ENCODE peak calls at places on chromosome 9, in six cellular contexts. G is A549, J is HepG2, K is IMR-90, F is K562, W is GM12878. I is an unnamed sample.

GRCh38 chr9:84435902-84436301 is 95.3 kb upstream of the SLC28A3 start:
- DNase-seq in J (no peak), F (no peak), W (no peak), K (no peak), G (no peak), I (no peak)

GRCh38 chr9:129641751-129642585 is at the start of gene ASB6:
- DNase-seq in F (peak; percentile 99), W (peak; percentile 69), K (peak; percentile 96), G (peak; percentile 98), J (peak; percentile 92), I (peak; percentile 99)

GRCh38 chr9:90842984-90843383 is 41.4 kb downstream of the SYK start:
- DNase-seq in G (no peak), K (no peak), J (no peak), W (no peak), F (peak; percentile 7), I (no peak)

GRCh38 chr9:127904888-127905728 is 5.7 kb upstream of the ST6GALNAC6 start:
- DNase-seq in G (no peak), W (no peak), F (no peak), J (no peak), K (no peak), I (no peak)

GRCh38 chr9:128175102-128175563 is 15.1 kb downstream of the BBLN start:
- DNase-seq in K (peak; percentile 88), G (no peak), J (no peak), F (no peak), W (no peak), I (no peak)

GRCh38 chr9:112361602-112362001 is 18.3 kb upstream of the HSDL2 start:
- DNase-seq in F (no peak), W (no peak), K (peak; percentile 59), G (no peak), J (peak; percentile 37), I (peak; percentile 18)

GRCh38 chr9:99573052-99573451 is 248.6 kb upstream of the NR4A3 start:
- DNase-seq in G (no peak), W (no peak), J (no peak), F (no peak), K (no peak), I (no peak)

GRCh38 chr9:105554042-105554441 is 3.9 kb upstream of the FKTN start:
- DNase-seq in F (no peak), G (no peak), W (no peak), K (peak; percentile 41), J (no peak), I (no peak)

GRCh38 chr9:115393976-115394775 is 276.2 kb upstream of the TNC start:
- DNase-seq in K (no peak), W (no peak), J (no peak), F (no peak), G (no peak), I (no peak)

GRCh38 chr9:18707489-18708210 is 233.7 kb downstream of the ADAMTSL1 start:
- DNase-seq in K (no peak), F (no peak), G (no peak), J (no peak), W (no peak), I (no peak)

GRCh38 chr9:134403682-134404301 is 77.5 kb downstream of the RXRA start:
- DNase-seq in W (no peak), F (peak; percentile 48), J (no peak), K (peak; percentile 87), G (no peak), I (no peak)

DNA sequence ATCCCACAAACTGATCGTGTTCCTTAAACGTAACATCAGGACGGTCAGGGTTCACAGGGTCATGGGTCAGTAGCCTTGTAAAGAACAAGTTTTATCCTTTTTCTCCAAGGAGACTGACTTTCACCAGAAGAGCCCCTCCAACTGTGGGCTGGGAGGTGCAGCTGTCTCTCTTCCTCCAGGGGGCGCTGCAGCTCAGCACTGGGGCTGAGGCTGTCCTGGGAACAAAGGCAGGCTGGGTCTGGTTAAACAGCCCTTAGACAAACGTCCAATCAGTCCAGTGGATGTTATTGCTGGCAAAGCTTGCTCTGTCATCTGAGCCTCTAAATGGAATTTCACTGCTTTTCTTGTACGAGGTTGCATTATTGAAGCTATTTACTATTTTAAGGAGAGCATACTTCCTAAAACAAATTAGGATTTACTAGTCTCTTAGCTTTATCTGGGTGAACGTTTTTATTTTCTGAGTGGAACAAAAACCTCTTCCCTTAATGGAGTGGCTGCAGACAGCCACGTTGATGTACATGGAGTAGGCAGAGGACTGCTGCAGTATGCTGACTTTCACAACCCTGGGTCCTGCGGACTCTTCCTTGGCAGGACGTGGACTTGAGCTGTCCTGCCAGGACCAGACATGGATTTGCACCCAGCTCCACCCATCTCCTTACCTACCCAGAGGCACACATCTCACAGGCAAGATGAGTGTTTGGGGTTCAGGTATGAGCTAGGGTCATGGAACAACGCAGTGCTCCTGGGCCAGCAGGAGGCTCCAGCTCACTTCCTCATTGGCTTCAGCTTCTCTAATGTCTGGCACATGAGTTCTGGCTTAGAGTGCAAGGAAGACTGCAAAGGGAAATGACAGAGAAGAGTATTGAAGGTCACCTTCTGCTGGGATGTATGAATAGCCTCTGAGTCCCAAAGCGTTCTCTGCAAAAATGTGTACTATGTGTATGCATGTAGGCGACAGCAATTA is 7.8 kb downstream of the EXOSC2 start:
- DNase-seq in W (no peak), J (peak; percentile 74), K (peak; percentile 88), F (peak; percentile 77), G (peak; percentile 71), I (peak; percentile 79)
- TF ChIP-seq SMC3 in W (peak; percentile 39), J (peak; percentile 67), K (peak; percentile 84), F (peak; percentile 58), G (peak; percentile 34), I (peak; percentile 68)

GRCh38 chr9:37363124-37363523 is 59.4 kb upstream of the GRHPR start:
- DNase-seq in J (no peak), W (no peak), F (no peak), K (no peak), G (no peak), I (no peak)
- H3K4me1 ChIP-seq in J (no peaks in the 10 kb centered on the region), W (peaks cover 6% of the 10 kb centered on the region), F (no peaks in the 10 kb centered on the region), K (no peaks in the 10 kb centered on the region), G (no peaks in the 10 kb centered on the region), I (no peaks in the 10 kb centered on the region)

GRCh38 chr9:87594218-87594617 is 96.6 kb downstream of the DAPK1 start:
- DNase-seq in G (no peak), K (peak; percentile 80), W (no peak), F (no peak), J (no peak), I (no peak)
- H3K4me2 ChIP-seq in G (no peak overlapping the region), K (no peak overlapping the region), W (no peak overlapping the region), F (no peak overlapping the region), J (no peak overlapping the region), I (no peak overlapping the region)

GRCh38 chr9:122661416-122661815 is at the start of gene OR1L1:
- DNase-seq in J (no peak), K (no peak), F (no peak), G (no peak), W (no peak), I (no peak)
- TF ChIP-seq SMC3 in J (no peak), K (no peak), F (no peak), G (no peak), W (no peak), I (no peak)

GRCh38 chr9:14351206-14351605 is 37.3 kb upstream of the NFIB start:
- DNase-seq in F (no peak), W (no peak), G (no peak), K (no peak), J (no peak), I (peak; percentile 24)
- H3K4me1 ChIP-seq in F (peaks cover 4% of the 10 kb centered on the region), W (no peaks in the 10 kb centered on the region), G (peaks cover 4% of the 10 kb centered on the region), K (peaks cover 2% of the 10 kb centered on the region), J (peaks cover 27% of the 10 kb centered on the region), I (peaks cover 12% of the 10 kb centered on the region)

GRCh38 chr9:27645166-27645840 is 72.0 kb upstream of the C9orf72 start:
- DNase-seq in J (no peak), G (no peak), F (no peak), K (no peak), W (no peak), I (no peak)
- H3K4me2 ChIP-seq in J (no peak overlapping the region), G (no peak overlapping the region), F (no peak overlapping the region), K (no peak overlapping the region), W (no peak overlapping the region), I (no peak overlapping the region)

GRCh38 chr9:124590886-124591641 is 83.9 kb upstream of the NR5A1 start:
- DNase-seq in K (no peak), G (no peak), J (no peak), F (no peak), W (no peak), I (no peak)
- TF ChIP-seq SMC3 in K (no peak), G (no peak), J (no peak), F (no peak), W (no peak), I (no peak)

GRCh38 chr9:33295571-33295970 is 5.3 kb downstream of the NFX1 start:
- DNase-seq in J (no peak), K (no peak), F (no peak), W (peak; percentile 43), G (no peak), I (no peak)
- H3K4me1 ChIP-seq in J (peaks cover 97% of the 10 kb centered on the region), K (peaks cover 5% of the 10 kb centered on the region), F (peaks cover 10% of the 10 kb centered on the region), W (peaks cover 31% of the 10 kb centered on the region), G (peaks cover 44% of the 10 kb centered on the region), I (peaks cover 11% of the 10 kb centered on the region)

I was measured in SK-N-SH.